ENCODE peak calls at places on chromosome 6, in five cellular contexts. G, Y, R, A and H are unnamed samples.

GRCh38 chr6:124924333-124924759 is 37.9 kb upstream of the RNF217 start:
- DNase-seq in R (no peak), Y (peak; percentile 67), G (no peak), A (no peak), H (no peak)

GRCh38 chr6:167578371-167578901 is 248.3 kb upstream of the AFDN start:
- DNase-seq in G (peak; percentile 7), R (no peak), Y (no peak), A (no peak), H (no peak)

GRCh38 chr6:124961784-124962611 is at the start of gene RNF217:
- DNase-seq in Y (peak; percentile 27), R (peak; percentile 81), A (peak; percentile 43), G (no peak), H (no peak)

GRCh38 chr6:80991316-80991715 is 761.2 kb downstream of the TENT5A start:
- DNase-seq in G (no peak), R (no peak), A (no peak), Y (no peak), H (no peak)

GRCh38 chr6:43809417-43810305 is 39.6 kb downstream of the VEGFA start:
- DNase-seq in R (no peak), G (no peak), Y (peak; percentile 41), A (peak; percentile 86), H (no peak)

GRCh38 chr6:37049990-37050853 is 44.8 kb downstream of the FGD2 start:
- DNase-seq in G (no peak), R (no peak), A (peak; percentile 54), Y (no peak), H (peak; percentile 97)

GRCh38 chr6:142950291-142950690 is 5.3 kb upstream of the HIVEP2 start:
- DNase-seq in Y (no peak), R (no peak), A (peak; percentile 33), G (no peak), H (no peak)

GRCh38 chr6:66094615-66095014 is 387.6 kb upstream of the EYS start:
- DNase-seq in Y (no peak), A (no peak), G (no peak), R (no peak), H (no peak)

GRCh38 chr6:48757661-48758060 is 646.7 kb upstream of the PTCHD4 start:
- DNase-seq in Y (peak; percentile 93), R (no peak), A (no peak), G (no peak), H (no peak)

GRCh38 chr6:55886185-55886836 is 10.9 kb upstream of the BMP5 start:
- DNase-seq in G (no peak), Y (peak; percentile 69), R (peak; percentile 51), A (no peak), H (no peak)

GRCh38 chr6:55888917-55889316 is 13.5 kb upstream of the BMP5 start:
- DNase-seq in A (no peak), Y (no peak), G (no peak), R (no peak), H (no peak)

DNA sequence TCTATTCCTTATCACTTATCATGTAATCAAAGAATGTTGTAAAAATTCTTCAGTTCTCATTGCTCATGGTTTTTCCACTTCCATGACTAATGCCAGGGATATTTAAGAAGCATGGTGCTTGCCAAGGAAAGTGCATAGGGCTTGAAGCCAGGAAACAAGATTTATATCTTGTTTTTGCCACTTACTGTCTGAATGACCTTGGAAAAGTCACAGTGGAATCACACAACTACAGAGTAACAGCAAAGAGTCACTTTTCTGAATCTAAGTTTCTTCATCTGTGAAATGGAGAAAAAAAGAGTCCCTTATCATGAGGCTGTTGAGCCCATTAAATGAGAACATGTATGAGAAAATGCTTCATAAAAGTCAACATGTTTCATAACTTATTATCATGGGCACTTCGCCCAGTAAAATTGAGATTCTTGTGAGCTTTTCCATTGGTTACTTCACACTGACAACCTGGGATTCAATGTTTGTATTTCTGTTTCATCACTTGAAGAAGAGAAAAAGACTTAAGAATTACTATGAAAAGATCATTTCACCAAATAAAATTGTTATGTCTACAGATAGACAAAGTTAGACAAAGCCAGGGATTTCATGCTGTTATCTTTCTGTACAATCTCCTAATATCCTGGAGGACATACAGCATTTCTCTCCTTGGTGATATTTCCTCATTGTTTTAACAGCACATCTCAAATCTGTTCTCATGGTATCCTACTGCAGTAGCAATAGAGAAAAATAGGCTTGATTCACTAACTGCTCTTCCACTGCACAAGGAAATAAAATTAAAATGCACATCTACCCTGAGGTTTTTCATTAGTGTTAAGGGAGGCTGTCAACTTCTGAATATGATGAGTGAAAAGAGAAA is 7.6 kb upstream of the BMP5 start:
- DNase-seq in A (no peak), R (no peak), Y (peak; percentile 95), G (no peak), H (no peak)
- H3K27ac ChIP-seq in A (no peak overlapping the region), R (no peak overlapping the region), Y (peak overlapping the region; percentile 83), G (no peak overlapping the region), H (no peak overlapping the region)

DNA sequence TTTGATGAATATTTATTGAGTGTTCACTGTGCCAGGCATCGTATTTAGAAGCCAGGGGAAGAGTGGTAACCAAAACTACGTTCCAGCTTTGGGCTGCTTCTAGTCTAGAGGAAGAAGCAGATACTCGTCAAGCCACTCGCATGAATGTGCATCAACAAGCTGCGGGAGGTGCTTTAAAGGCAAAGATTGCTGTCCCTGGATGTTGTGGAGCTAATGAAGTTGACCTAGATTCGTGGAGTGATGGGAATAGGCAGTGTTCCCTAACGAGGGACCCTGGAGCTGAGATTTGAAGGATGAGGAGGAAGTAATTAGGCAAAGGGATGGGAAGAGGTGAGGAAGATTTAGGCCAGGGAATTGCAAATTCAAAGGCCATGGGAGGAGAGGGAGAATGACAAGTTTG is 118.9 kb downstream of the TMEM170B start:
- DNase-seq in G (no peak), R (no peak), Y (no peak), A (no peak), H (no peak)
- H3K4me3 ChIP-seq in G (no peak overlapping the region), R (no peak overlapping the region), Y (no peak overlapping the region), A (no peak overlapping the region), H (no peak overlapping the region)

DNA sequence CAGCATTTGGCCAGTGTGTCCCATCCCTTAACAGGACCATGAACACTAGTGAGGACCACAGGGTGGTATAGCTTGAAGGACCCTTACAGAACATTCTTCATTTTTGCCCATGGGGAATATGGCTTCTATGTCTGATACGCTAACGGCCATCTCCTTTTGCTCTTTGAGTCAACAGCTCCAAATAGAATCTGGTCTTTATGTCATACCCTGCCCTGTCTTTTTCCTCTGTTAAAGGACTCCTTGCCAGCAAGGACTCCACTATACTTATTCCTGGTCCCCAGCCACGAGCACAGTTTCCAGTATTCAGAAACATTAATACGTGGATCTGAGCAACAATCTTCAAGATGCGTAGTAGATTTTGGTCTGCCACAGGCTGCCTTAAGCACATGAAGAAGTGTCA is 22.5 kb downstream of the SERPINB1 start:
- DNase-seq in R (no peak), Y (no peak), A (no peak), G (no peak), H (no peak)
- H3K27ac ChIP-seq in R (no peak overlapping the region), Y (peak overlapping the region; percentile 99), A (peak overlapping the region; percentile 58), G (peak overlapping the region; percentile 3), H (no peak overlapping the region)

DNA sequence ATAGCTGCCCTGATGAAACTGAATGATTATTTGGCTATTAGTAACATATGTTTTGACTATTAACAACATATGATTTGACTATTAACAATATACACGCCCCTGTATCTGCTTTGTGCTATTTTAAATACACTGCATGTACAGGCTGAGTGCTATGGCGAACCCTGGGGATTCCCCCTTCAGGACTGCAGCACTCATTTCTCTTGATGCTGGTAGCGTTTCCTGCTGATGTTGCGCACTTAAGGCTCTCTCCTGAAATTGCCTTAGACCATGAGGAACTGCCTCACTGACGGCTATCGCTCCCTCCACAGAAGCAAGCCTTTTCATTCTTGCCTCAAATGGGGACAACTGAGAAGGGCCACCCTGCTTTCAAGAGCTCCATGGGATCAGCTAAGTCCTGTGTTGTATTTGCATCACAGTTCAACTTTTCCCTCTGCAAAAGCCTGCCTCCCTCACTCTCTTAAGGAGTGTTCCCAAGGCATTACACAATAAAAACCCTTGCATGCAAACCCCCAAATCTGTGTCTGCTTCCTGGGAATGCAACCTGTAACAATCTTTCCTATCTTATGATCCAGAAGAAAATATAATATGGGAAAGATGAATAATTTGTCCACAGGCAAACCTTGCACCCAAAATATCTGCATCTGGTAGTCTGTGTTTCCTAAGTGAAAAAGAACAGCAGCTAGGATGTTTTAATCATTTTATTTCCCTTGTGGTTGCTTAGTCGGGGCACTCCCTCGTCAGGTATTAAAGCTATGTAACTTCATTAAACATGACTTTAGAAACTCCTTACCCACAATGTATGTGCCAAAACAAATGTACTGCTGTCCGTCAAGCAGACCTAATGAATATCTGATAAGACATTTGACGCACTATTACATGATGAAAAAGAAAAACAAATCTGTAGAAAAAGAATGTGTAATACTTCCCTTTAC is 456.4 kb downstream of the COL12A1 start:
- DNase-seq in A (no peak), R (no peak), Y (peak; percentile 66), G (no peak), H (no peak)
- H3K4me3 ChIP-seq in A (no peak overlapping the region), R (no peak overlapping the region), Y (no peak overlapping the region), G (no peak overlapping the region), H (no peak overlapping the region)